ENCODE peak calls at places on chromosome 1, in four cellular contexts. V is mammary epithelial cell, Q is lung, N is GM23248. H is an unnamed sample. For H3K9me3 and H3K27me3, the result is how much of the 10 kb centered on the place peaks cover.

GRCh38 chr1:100538935-100539835 is 1.2 kb downstream of the GPR88 start:
- DNase-seq in N (peak), V (peak), Q (no peak), H (peak)

GRCh38 chr1:246726881-246727280 is 2.7 kb downstream of the SCCPDH start:
- DNase-seq in Q (no peak), V (no peak), N (no peak), H (no peak)

GRCh38 chr1:29963946-29964345 is 727.6 kb downstream of the PTPRU start:
- DNase-seq in N (no peak), Q (no peak), V (no peak), H (no peak)

GRCh38 chr1:179121159-179121938 is 39.5 kb downstream of the TOR3A start:
- DNase-seq in Q (no peak), N (peak), V (no peak), H (no peak)

GRCh38 chr1:24751833-24752232 is 6.6 kb downstream of the CLIC4 start:
- DNase-seq in Q (no peak), N (peak), V (no peak), H (no peak)

GRCh38 chr1:30028939-30029338 is 694.4 kb downstream of the MATN1 start:
- DNase-seq in V (no peak), N (no peak), Q (no peak), H (no peak)

GRCh38 chr1:22450421-22451021 is 1.1 kb upstream of the ZBTB40 start:
- DNase-seq in N (no peak), Q (no peak), V (no peak), H (no peak)

GRCh38 chr1:17935230-17935629 is 172.4 kb upstream of the IGSF21 start:
- DNase-seq in N (no peak), V (no peak), Q (no peak), H (no peak)

GRCh38 chr1:55444660-55445059 is 229.5 kb upstream of the USP24 start:
- DNase-seq in V (no peak), Q (no peak), N (no peak), H (no peak)

GRCh38 chr1:77899647-77900320 is 11.4 kb downstream of the NEXN start:
- DNase-seq in N (no peak), Q (no peak), V (no peak), H (no peak)

GRCh38 chr1:151619489-151620093 is 7.7 kb downstream of the SNX27 start:
- DNase-seq in N (peak), V (peak), Q (no peak), H (peak)

GRCh38 chr1:240737268-240737667 is 125.3 kb upstream of the GREM2 start:
- DNase-seq in V (no peak), Q (no peak), N (peak), H (peak)

GRCh38 chr1:186899577-186899976 is 70.8 kb downstream of the PLA2G4A start:
- DNase-seq in N (no peak), V (no peak), Q (no peak), H (no peak)

GRCh38 chr1:23044035-23044434 is 24.8 kb downstream of the KDM1A start:
- DNase-seq in N (no peak), V (peak), Q (no peak), H (no peak)

GRCh38 chr1:2132222-2133038 is 62.1 kb downstream of the FAAP20 start:
- DNase-seq in N (peak), V (peak), Q (no peak), H (peak)

GRCh38 chr1:155978325-155978972 is at the start of gene ARHGEF2:
- DNase-seq in Q (peak), N (peak), V (peak), H (peak)

GRCh38 chr1:145960468-145961108 is 2.8 kb upstream of the LIX1L start:
- DNase-seq in V (peak), Q (peak), N (peak), H (peak)

GRCh38 chr1:29504709-29505410 is 268.5 kb downstream of the PTPRU start:
- DNase-seq in N (no peak), Q (no peak), V (no peak), H (peak)

GRCh38 chr1:62841587-62842169 is 57.7 kb downstream of the ATG4C start:
- DNase-seq in V (peak), N (peak), Q (no peak), H (no peak)

GRCh38 chr1:226588484-226588883 is 39.9 kb downstream of the STUM start:
- DNase-seq in V (no peak), N (peak), Q (no peak), H (no peak)

GRCh38 chr1:198528376-198528775 is 12.1 kb downstream of the ATP6V1G3 start:
- DNase-seq in Q (no peak), V (no peak), N (peak), H (peak)

GRCh38 chr1:27652505-27652904 is 17.5 kb upstream of the FGR start:
- DNase-seq in Q (no peak), V (no peak), N (peak), H (no peak)

GRCh38 chr1:85898861-85899260 is 190.6 kb upstream of the ZNHIT6 start:
- DNase-seq in Q (no peak), V (no peak), N (peak), H (no peak)

GRCh38 chr1:25700124-25700523 is 83.5 kb downstream of the MAN1C1 start:
- DNase-seq in N (peak), V (no peak), Q (no peak), H (peak)

GRCh38 chr1:110338200-110339039 is 757 bp upstream of the RBM15 start:
- DNase-seq in N (peak), Q (peak), V (peak), H (peak)

GRCh38 chr1:218171302-218171893 is 113.7 kb upstream of the RRP15 start:
- DNase-seq in N (peak), V (peak), Q (no peak), H (no peak)

GRCh38 chr1:24150228-24151174 is 7.6 kb upstream of the IL22RA1 start:
- DNase-seq in N (peak), Q (peak), V (peak), H (peak)

DNA sequence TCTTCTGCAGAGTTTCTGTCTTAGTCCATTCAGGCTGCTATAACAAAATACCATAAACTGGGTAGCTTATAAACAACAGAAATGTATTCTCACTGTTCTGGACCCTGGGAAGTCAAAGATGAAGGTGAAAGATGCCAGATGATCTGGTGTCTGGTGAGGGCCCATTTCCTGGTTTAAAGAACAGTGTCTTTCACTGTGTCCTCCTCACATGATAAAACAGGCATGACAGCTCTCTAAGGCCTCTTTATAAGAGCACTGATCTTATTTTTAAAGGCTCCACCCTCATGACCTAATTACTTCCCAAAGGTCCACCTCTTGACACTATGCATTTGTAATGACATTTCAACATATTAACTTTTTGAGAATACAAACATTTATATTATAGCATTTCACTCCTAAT is 250.2 kb upstream of the ZRANB2 start:
- DNase-seq in V (no peak), N (no peak), Q (no peak), H (no peak)
- H3K9me3 ChIP-seq in V (under half), N (under half), Q (under half), H (under half)

DNA sequence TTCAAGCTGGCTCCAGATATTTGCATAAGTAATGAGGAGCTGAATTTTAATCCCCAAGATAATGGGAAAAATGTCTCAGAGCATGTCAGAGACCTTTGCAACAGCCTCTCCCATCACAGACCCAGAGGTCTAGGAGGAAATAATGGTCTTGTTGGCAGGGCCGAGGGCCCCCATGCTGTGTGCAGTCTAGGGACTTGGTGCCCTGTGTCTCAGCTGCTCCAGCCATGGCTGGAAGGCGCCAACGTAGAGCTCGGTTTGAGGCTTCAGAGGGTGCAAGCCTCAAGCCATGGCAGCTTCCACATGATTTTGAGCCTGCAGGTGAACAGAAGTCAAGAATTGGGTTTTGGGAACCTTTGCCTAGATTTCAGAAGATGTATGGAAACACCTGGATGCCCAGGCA is 134.7 kb downstream of the LYPLAL1 start:
- DNase-seq in V (no peak), Q (no peak), N (no peak), H (no peak)
- H3K4me3 ChIP-seq in V (no peak), Q (no peak), N (no peak), H (no peak)

GRCh38 chr1:50974618-50974935 is 4.5 kb downstream of the CDKN2C start:
- DNase-seq in V (no peak), N (no peak), Q (no peak), H (no peak)
- H3K27me3 ChIP-seq in V (under half), N (under half), Q (under half), H (under half)

GRCh38 chr1:152697701-152698600 is at the start of gene LCE2A:
- DNase-seq in Q (no peak), V (no peak), N (peak), H (no peak)
- H3K9me3 ChIP-seq in Q (under half), V (under half), N (under half), H (under half)

GRCh38 chr1:31934251-31934650 is 3.9 kb downstream of the PTP4A2 start:
- DNase-seq in V (no peak), N (no peak), Q (no peak), H (no peak)
- H3K4me3 ChIP-seq in V (no peak), N (peak), Q (no peak), H (peak)

H was measured in MG63.